ENCODE peak calls at places on chromosomes 7 and 10, in four cellular contexts. F is K562, C is WTC11, V is H1. Y is an unnamed sample.

GRCh38 chr7:130903358-130903974 is 169.5 kb upstream of the KLF14 start:
- DNase-seq in V (no peak), F (peak; percentile 71), C (no peak), Y (no peak)

GRCh38 chr7:157700237-157701005 is 363.6 kb downstream of the DNAJB6 start:
- DNase-seq in F (no peak), C (no peak), V (no peak), Y (no peak)

GRCh38 chr10:89206402-89207180 is 526 bp downstream of the CH25H start:
- DNase-seq in V (no peak), C (peak; percentile 26), F (no peak), Y (no peak)

GRCh38 chr7:129777993-129778769 is 166.7 kb downstream of the NRF1 start:
- DNase-seq in V (no peak), C (peak; percentile 38), F (no peak), Y (no peak)

GRCh38 chr10:66180651-66181318 is 745.1 kb upstream of the LRRTM3 start:
- DNase-seq in F (peak; percentile 30), C (no peak), V (no peak), Y (peak; percentile 52)

GRCh38 chr10:92074126-92074887 is 150.7 kb downstream of the BTAF1 start:
- DNase-seq in V (no peak), F (peak; percentile 10), C (no peak), Y (no peak)

GRCh38 chr7:50292763-50293162 is 11.8 kb upstream of the IKZF1 start:
- DNase-seq in V (no peak), C (no peak), F (no peak), Y (no peak)

GRCh38 chr7:67786021-67786420 is 789.4 kb downstream of the TYW1 start:
- DNase-seq in F (no peak), V (no peak), C (no peak), Y (no peak)

GRCh38 chr10:76881477-76882220 is 756.0 kb downstream of the KCNMA1 start:
- DNase-seq in V (no peak), C (no peak), F (no peak), Y (no peak)

GRCh38 chr7:54728411-54728810 is 30.6 kb downstream of the SEC61G start:
- DNase-seq in V (peak; percentile 19), C (no peak), F (no peak), Y (no peak)

GRCh38 chr7:149765399-149766121 is 7.8 kb downstream of the ZNF467 start:
- DNase-seq in V (no peak), F (no peak), C (peak; percentile 61), Y (no peak)

GRCh38 chr10:73786512-73786885 is 1.1 kb downstream of the ZSWIM8 start:
- DNase-seq in C (no peak), V (no peak), F (peak; percentile 48), Y (no peak)

GRCh38 chr10:69629897-69630650 is at the start of gene FAM241B:
- DNase-seq in F (peak; percentile 92), V (no peak), C (peak; percentile 88), Y (no peak)

GRCh38 chr10:22455068-22455467 is 109.8 kb downstream of the SPAG6 start:
- DNase-seq in V (no peak), C (no peak), F (no peak), Y (no peak)

GRCh38 chr7:152411389-152411788 is 24.4 kb downstream of the KMT2C start:
- DNase-seq in V (no peak), C (no peak), F (no peak), Y (no peak)

GRCh38 chr7:158017226-158018060 is 570.2 kb downstream of the PTPRN2 start:
- DNase-seq in C (no peak), V (no peak), F (no peak), Y (no peak)

GRCh38 chr10:130215918-130216205 is 79.7 kb downstream of the GLRX3 start:
- DNase-seq in V (no peak), C (no peak), F (no peak), Y (no peak)

GRCh38 chr10:128661404-128662197 is 535.4 kb upstream of the MKI67 start:
- DNase-seq in C (no peak), V (no peak), F (no peak), Y (no peak)
- TF ChIP-seq JUN in C (no peak), V (no peak), F (no peak), Y (no peak)

DNA sequence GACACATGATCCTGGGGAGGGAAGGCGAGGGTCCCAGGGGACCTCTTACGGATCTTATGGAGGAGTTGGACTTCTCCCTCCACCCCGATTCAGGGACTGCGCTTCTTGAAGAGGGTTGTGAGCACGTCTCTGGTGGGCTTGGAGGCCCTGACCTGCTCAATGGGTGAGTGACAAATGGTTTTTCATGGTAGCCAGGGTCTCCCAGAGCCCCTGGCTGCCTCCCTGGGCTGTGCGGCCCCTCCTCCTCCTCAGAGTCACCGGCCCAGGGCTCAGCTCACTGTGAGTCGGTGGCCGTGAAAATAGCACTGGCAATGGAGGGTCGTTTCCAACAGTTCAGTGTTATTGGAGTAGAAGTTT is 26.6 kb downstream of the INPP5A start:
- DNase-seq in F (no peak), C (no peak), V (no peak), Y (no peak)
- TF ChIP-seq CREB1 in F (no peak), C (no peak), V (no peak), Y (no peak)

GRCh38 chr7:106486331-106486730 is 174.6 kb downstream of the CCDC71L start:
- DNase-seq in C (no peak), F (no peak), V (no peak), Y (no peak)
- TF ChIP-seq JUN in C (no peak), F (no peak), V (no peak), Y (no peak)

GRCh38 chr10:99708428-99709010 is 23.4 kb downstream of the COX15 start:
- DNase-seq in C (no peak), V (no peak), F (peak; percentile 40), Y (no peak)
- TF ChIP-seq CREB1 in C (no peak), V (no peak), F (no peak), Y (no peak)

DNA sequence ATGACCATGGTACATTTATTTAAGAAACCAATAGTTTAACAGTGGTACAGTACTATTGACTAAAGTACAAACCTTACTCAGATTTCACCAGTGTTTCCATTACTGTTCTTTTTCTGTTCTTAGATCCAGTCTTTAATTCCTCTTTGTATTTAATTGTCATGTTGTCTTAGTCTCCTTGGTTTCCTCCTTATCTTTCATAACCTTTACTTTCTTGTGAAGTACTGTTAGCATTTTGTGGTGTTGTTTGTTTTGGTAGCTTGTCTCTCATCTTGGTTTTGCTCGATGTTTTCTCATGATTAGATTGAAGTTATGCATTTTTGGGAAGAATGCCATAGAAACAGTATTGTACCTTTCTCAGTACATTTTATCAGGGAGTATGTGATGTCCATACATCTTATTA is 24.1 kb downstream of the TAX1BP1 start:
- DNase-seq in V (no peak), C (no peak), F (no peak), Y (no peak)
- TF ChIP-seq JUN in V (no peak), C (no peak), F (no peak), Y (no peak)

DNA sequence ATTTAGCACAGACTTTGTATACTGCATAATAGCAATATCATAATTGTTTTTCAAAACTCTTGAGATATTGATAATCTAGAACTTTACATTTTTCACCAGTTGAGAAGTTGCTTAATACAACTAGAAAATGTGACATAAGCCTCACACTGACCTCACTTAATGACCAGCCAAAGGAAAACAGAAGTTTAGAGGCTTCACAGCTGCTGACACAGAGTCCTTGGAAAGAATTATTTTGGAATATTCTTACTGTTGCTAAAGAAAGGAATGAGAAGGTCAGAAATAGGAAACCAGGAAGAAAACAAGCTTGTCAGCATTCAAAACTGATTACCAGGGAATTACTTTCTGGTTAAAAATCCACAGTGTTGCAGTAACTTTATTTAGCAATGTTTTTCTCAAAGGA is 35.5 kb upstream of the WASL start:
- DNase-seq in C (no peak), V (no peak), F (no peak), Y (no peak)
- TF ChIP-seq CREB1 in C (no peak), V (no peak), F (no peak), Y (no peak)

DNA sequence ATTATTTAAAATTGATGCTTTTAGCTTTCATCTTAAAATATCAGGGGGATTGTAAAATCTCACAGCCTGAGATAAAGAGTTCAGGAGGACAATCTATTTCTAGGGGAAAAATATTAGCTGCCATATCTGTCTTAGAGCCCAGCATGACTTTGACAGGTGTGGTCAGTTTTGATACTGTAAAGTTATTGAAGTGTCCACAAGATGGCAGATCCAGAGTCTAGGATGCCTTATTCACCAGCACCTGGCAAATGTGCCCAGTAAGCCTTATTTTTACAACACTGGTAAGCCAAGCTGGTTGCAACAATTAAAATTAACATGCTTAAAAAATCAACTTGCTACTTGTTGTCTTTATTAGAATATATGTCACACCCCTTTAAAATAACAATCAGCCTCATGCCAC is 579.3 kb downstream of the SH2D4B start:
- DNase-seq in V (no peak), F (no peak), C (no peak), Y (no peak)
- TF ChIP-seq JUN in V (no peak), F (no peak), C (no peak), Y (no peak)

GRCh38 chr10:108684431-108684830 is 1238.9 kb downstream of the XPNPEP1 start:
- DNase-seq in C (no peak), F (no peak), V (no peak), Y (no peak)
- TF ChIP-seq CREB1 in C (no peak), F (no peak), V (no peak), Y (no peak)

DNA sequence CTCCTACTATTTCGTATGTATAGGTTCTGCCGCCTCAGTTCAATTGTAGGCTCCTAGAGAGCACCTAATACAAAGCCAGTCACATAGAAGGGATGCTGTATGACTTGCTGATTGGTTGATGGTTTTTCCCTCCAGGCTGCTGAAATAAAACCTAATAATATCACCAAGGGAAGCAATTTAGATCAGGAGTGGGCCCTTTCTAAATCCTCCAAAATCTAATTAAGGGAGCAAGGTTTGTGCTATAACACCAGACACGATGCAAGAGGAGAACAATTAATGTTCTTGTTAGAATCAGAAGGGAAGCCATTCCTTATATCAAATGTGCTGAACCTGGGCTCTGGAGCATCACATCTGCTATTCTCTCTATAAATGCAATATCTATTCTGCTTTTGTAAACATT is 42.0 kb upstream of the SLC13A1 start:
- DNase-seq in C (no peak), F (no peak), V (no peak), Y (no peak)
- TF ChIP-seq JUN in C (no peak), F (no peak), V (no peak), Y (no peak)

Y was measured in HepG2.